ENCODE peak calls at places on chromosomes 12 and 14, in four cellular contexts. One of them, this sample, is unnamed.

GRCh38 chr14:100872641-100873071 is 30.9 kb downstream of the RTL1 start:
- DNase-seq in A549: no peak
- DNase-seq in GM12878: no peak
- DNase-seq in IMR-90: no peak
- DNase-seq in this sample: no peak

GRCh38 chr12:108357834-108358579 is 18.9 kb upstream of the CMKLR1 start:
- DNase-seq in GM12878: no peak
- DNase-seq in A549: no peak
- DNase-seq in IMR-90: no peak
- DNase-seq in this sample: no peak

GRCh38 chr14:79332504-79333197 is 878.7 kb downstream of the DIO2 start:
- DNase-seq in IMR-90: peak
- DNase-seq in GM12878: no peak
- DNase-seq in A549: no peak
- DNase-seq in this sample: no peak

GRCh38 chr14:30464481-30464880 is 94.5 kb upstream of the G2E3 start:
- DNase-seq in GM12878: no peak
- DNase-seq in A549: no peak
- DNase-seq in IMR-90: no peak
- DNase-seq in this sample: no peak

GRCh38 chr14:23559010-23559920 is 3.2 kb downstream of the THTPA start:
- DNase-seq in GM12878: no peak
- DNase-seq in A549: peak
- DNase-seq in IMR-90: peak
- DNase-seq in this sample: peak

GRCh38 chr12:110744176-110744575 is 1.5 kb upstream of the PPP1CC start:
- DNase-seq in IMR-90: peak
- DNase-seq in A549: no peak
- DNase-seq in GM12878: no peak
- DNase-seq in this sample: no peak

GRCh38 chr12:116687888-116688287 is 50.0 kb downstream of the SPRING1 start:
- DNase-seq in GM12878: no peak
- DNase-seq in A549: peak
- DNase-seq in IMR-90: no peak
- DNase-seq in this sample: peak

GRCh38 chr12:64714551-64714968 is 44.6 kb downstream of the GNS start:
- DNase-seq in IMR-90: no peak
- DNase-seq in GM12878: peak
- DNase-seq in A549: no peak
- DNase-seq in this sample: no peak

GRCh38 chr12:130281157-130281799 is 56.4 kb upstream of the PIWIL1 start:
- DNase-seq in GM12878: no peak
- DNase-seq in IMR-90: no peak
- DNase-seq in A549: peak
- DNase-seq in this sample: peak

GRCh38 chr14:45083979-45084722 is at the start of gene PRPF39:
- DNase-seq in A549: peak
- DNase-seq in GM12878: peak
- DNase-seq in IMR-90: peak
- DNase-seq in this sample: peak

GRCh38 chr14:55470025-55470424 is 29.6 kb upstream of the TBPL2 start:
- DNase-seq in A549: no peak
- DNase-seq in IMR-90: no peak
- DNase-seq in GM12878: no peak
- DNase-seq in this sample: no peak

GRCh38 chr12:106285993-106286392 is 16.5 kb upstream of the TCP11L2 start:
- DNase-seq in IMR-90: no peak
- DNase-seq in GM12878: no peak
- DNase-seq in A549: no peak
- DNase-seq in this sample: no peak

GRCh38 chr12:50419112-50419909 is 18.6 kb downstream of the LARP4 start:
- DNase-seq in GM12878: no peak
- DNase-seq in IMR-90: no peak
- DNase-seq in A549: no peak
- DNase-seq in this sample: no peak

GRCh38 chr12:27272375-27273028 is 28.4 kb downstream of the STK38L start:
- DNase-seq in IMR-90: no peak
- DNase-seq in GM12878: no peak
- DNase-seq in A549: no peak
- DNase-seq in this sample: no peak

GRCh38 chr14:104138098-104138890 is at the start of gene KIF26A:
- DNase-seq in IMR-90: no peak
- DNase-seq in A549: peak
- DNase-seq in GM12878: no peak
- DNase-seq in this sample: no peak

GRCh38 chr12:128323115-128323514 is 56.1 kb downstream of the TMEM132C start:
- DNase-seq in IMR-90: no peak
- DNase-seq in GM12878: no peak
- DNase-seq in A549: no peak
- DNase-seq in this sample: no peak

GRCh38 chr14:51398898-51399297 is 158.9 kb downstream of the TMX1 start:
- DNase-seq in A549: peak
- DNase-seq in GM12878: no peak
- DNase-seq in IMR-90: peak
- DNase-seq in this sample: no peak

GRCh38 chr12:72230589-72230988 is 41.6 kb upstream of the TRHDE start:
- DNase-seq in IMR-90: peak
- DNase-seq in A549: no peak
- DNase-seq in GM12878: no peak
- DNase-seq in this sample: no peak

GRCh38 chr12:80551897-80552296 is 107.9 kb downstream of the PTPRQ start:
- DNase-seq in A549: peak
- DNase-seq in GM12878: no peak
- DNase-seq in IMR-90: peak
- DNase-seq in this sample: no peak

GRCh38 chr14:55711171-55711811 is 131.3 kb downstream of the KTN1 start:
- DNase-seq in GM12878: no peak
- DNase-seq in A549: no peak
- DNase-seq in IMR-90: peak
- DNase-seq in this sample: no peak

GRCh38 chr12:442235-442884 is 17.4 kb upstream of the B4GALNT3 start:
- DNase-seq in A549: peak
- DNase-seq in IMR-90: peak
- DNase-seq in GM12878: no peak
- DNase-seq in this sample: peak

GRCh38 chr14:100810435-100810834 is 15.5 kb upstream of the MEG3 start:
- DNase-seq in IMR-90: no peak
- DNase-seq in GM12878: no peak
- DNase-seq in A549: no peak
- DNase-seq in this sample: no peak

GRCh38 chr14:103361868-103362267 is 23.3 kb upstream of the MARK3 start:
- DNase-seq in A549: peak
- DNase-seq in IMR-90: peak
- DNase-seq in GM12878: no peak
- DNase-seq in this sample: no peak

GRCh38 chr14:105155071-105155651 is 13.4 kb downstream of the JAG2 start:
- DNase-seq in A549: no peak
- DNase-seq in GM12878: no peak
- DNase-seq in IMR-90: no peak
- DNase-seq in this sample: no peak

GRCh38 chr12:113461666-113462065 is 10.0 kb downstream of the LHX5 start:
- DNase-seq in GM12878: no peak
- DNase-seq in A549: peak
- DNase-seq in IMR-90: no peak
- DNase-seq in this sample: peak

GRCh38 chr14:58426819-58427288 is 477 bp downstream of the TIMM9 start:
- DNase-seq in A549: peak
- DNase-seq in GM12878: no peak
- DNase-seq in IMR-90: peak
- DNase-seq in this sample: peak

GRCh38 chr14:58427289-58428010 is at the start of the genes KIAA0586 and TIMM9:
- DNase-seq in A549: peak
- DNase-seq in GM12878: peak
- DNase-seq in IMR-90: peak
- DNase-seq in this sample: peak

GRCh38 chr14:58428011-58428807 is 690 bp downstream of the KIAA0586 start:
- DNase-seq in GM12878: no peak
- DNase-seq in IMR-90: peak
- DNase-seq in A549: peak
- DNase-seq in this sample: peak

DNA sequence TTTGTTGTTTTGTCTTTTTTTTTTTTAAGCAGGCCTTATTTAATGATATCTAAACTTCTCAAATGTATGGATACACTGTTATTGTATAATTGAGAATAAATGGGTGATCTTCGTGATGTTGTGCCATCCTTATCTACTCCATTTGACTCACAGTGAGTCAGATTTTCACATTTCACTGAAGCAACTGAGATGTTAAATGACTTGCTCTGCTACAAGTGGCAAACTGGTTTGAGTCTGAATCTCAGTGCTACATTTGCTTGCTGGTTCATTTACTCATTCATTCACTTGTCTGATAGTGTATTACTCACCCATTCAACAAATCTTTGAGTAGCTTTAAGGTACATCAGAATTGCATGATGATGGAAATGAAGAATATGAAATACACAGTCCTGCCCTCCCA is 2.6 kb downstream of the KIAA0586 start:
- DNase-seq in IMR-90: peak
- DNase-seq in A549: no peak
- DNase-seq in GM12878: no peak
- DNase-seq in this sample: no peak
- TF ChIP-seq ELK1 in IMR-90: no peak
- TF ChIP-seq ELK1 in A549: no peak
- TF ChIP-seq ELK1 in GM12878: no peak
- TF ChIP-seq ELK1 in this sample: no peak

GRCh38 chr12:53232641-53233538 is 881 bp upstream of the RARG start:
- DNase-seq in IMR-90: no peak
- DNase-seq in A549: peak
- DNase-seq in GM12878: no peak
- DNase-seq in this sample: peak
- TF ChIP-seq ELK1 in IMR-90: no peak
- TF ChIP-seq ELK1 in A549: no peak
- TF ChIP-seq ELK1 in GM12878: no peak
- TF ChIP-seq ELK1 in this sample: no peak

GRCh38 chr12:103626498-103626897 is 39.4 kb downstream of the STAB2 start:
- DNase-seq in A549: peak
- DNase-seq in GM12878: no peak
- DNase-seq in IMR-90: peak
- DNase-seq in this sample: peak
- TF ChIP-seq ELK1 in A549: no peak
- TF ChIP-seq ELK1 in GM12878: no peak
- TF ChIP-seq ELK1 in IMR-90: no peak
- TF ChIP-seq ELK1 in this sample: no peak

GRCh38 chr12:5232826-5233500 is 189.3 kb downstream of the KCNA5 start:
- DNase-seq in A549: no peak
- DNase-seq in GM12878: no peak
- DNase-seq in IMR-90: no peak
- DNase-seq in this sample: no peak
- TF ChIP-seq ELK1 in A549: no peak
- TF ChIP-seq ELK1 in GM12878: no peak
- TF ChIP-seq ELK1 in IMR-90: no peak
- TF ChIP-seq ELK1 in this sample: no peak

DNA sequence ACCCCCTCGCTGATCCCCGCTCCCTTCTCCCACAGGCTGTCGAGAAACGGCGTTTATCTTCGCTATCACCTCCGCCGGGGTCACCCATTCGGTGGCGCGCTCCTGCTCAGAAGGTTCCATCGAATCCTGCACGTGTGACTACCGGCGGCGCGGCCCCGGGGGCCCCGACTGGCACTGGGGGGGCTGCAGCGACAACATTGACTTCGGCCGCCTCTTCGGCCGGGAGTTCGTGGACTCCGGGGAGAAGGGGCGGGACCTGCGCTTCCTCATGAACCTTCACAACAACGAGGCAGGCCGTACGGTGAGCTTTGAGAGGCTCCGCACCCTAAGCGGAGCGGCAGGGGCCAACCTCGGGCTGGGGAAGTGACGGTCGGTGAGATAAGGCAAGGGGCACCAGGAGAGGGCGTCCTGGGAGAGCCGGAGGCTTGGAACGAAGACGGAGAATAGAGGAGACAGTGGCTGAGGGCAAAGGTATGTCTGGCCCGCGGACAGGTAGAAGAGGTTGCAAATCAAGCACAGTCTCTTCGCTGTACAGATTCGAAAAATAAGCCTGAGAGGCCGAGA is 2.3 kb downstream of the WNT1 start:
- DNase-seq in A549: no peak
- DNase-seq in IMR-90: no peak
- DNase-seq in GM12878: no peak
- DNase-seq in this sample: no peak
- TF ChIP-seq ELK1 in A549: no peak
- TF ChIP-seq ELK1 in IMR-90: no peak
- TF ChIP-seq ELK1 in GM12878: no peak
- TF ChIP-seq ELK1 in this sample: no peak

DNA sequence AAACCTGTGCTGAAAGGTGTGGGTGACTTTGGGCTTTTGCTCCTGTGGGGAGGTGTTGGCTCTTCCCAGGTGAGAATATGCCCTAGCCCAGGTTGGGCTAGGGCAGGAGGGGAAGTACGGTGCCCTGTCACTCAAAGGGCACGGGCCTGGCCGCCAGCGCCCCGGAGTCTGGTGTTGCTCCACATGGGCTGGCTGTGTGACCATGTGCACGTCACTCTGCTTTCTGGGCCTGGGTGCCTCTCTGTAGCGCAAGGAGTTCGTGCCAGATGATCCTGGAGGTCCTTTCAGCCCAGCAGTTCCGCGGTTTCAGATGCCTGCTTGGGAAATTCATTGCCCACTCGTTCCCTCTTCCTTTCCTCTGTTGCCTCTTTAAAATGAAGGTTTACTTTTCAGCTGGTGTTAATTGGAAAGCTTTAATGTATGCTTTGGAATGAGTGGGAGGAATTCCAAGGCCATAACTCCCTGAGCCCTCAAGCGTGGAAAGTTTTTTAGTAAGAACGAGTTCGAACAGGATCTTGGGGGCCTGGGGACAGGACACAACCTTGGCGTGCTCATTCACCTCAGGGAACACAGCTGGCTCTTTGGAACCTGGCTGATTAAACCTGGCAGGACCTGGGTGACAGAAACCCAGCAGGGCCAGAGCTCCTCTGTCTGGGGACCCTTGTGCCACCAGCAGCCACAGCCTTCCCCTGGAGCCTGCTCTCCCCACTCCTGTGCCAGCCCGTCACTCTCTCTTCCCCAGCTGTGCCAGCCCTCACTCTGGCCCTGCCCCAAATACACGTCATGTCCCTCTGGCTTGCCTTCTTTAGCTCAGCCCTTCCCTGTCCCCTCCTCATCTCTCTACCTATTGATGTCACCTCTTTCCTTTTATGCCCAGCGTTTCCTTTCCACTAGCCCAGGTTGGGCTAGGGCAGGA is 42.8 kb downstream of the TSPAN9 start:
- DNase-seq in A549: no peak
- DNase-seq in IMR-90: peak
- DNase-seq in GM12878: no peak
- DNase-seq in this sample: no peak
- TF ChIP-seq ELK1 in A549: no peak
- TF ChIP-seq ELK1 in IMR-90: no peak
- TF ChIP-seq ELK1 in GM12878: no peak
- TF ChIP-seq ELK1 in this sample: no peak

GRCh38 chr14:20623798-20624197 is 17.7 kb downstream of the OR6S1 start:
- DNase-seq in A549: no peak
- DNase-seq in GM12878: no peak
- DNase-seq in IMR-90: no peak
- DNase-seq in this sample: no peak
- TF ChIP-seq ELK1 in A549: no peak
- TF ChIP-seq ELK1 in GM12878: no peak
- TF ChIP-seq ELK1 in IMR-90: no peak
- TF ChIP-seq ELK1 in this sample: no peak

GRCh38 chr14:60632777-60633176 is 16.5 kb downstream of the SIX1 start:
- DNase-seq in A549: no peak
- DNase-seq in IMR-90: no peak
- DNase-seq in GM12878: peak
- DNase-seq in this sample: no peak
- TF ChIP-seq ELK1 in A549: no peak
- TF ChIP-seq ELK1 in IMR-90: no peak
- TF ChIP-seq ELK1 in GM12878: no peak
- TF ChIP-seq ELK1 in this sample: no peak

This sample was measured in K562.